ENCODE peak calls at places on chromosome 20, in nine cellular contexts. R is mammary epithelial cell, U is GM23248, W is mesendoderm, C is PC-3, S is aorta, A is small intestine, D is ovary, Q is IMR-90. B is an unnamed sample. For H3K4me1, the result is how much of the 10 kb centered on the place peaks cover.

GRCh38 chr20:36827541-36828279 is 48.2 kb upstream of the TLDC2 start:
- DNase-seq in U (no peak), A (peak), R (no peak), D (no peak), S (no peak), W (no peak), Q (no peak), C (no peak), B (peak)

GRCh38 chr20:4805663-4806449 is 84.1 kb downstream of the PRND start:
- DNase-seq in U (no peak), W (peak), A (no peak), S (no peak), R (no peak), D (no peak), Q (no peak), C (no peak), B (no peak)

GRCh38 chr20:34907616-34908469 is 31.4 kb downstream of the ACSS2 start:
- DNase-seq in W (no peak), A (peak), Q (peak), U (peak), R (peak), S (peak), D (peak), C (peak), B (no peak)

GRCh38 chr20:46883847-46884246 is 10.8 kb upstream of the EYA2 start:
- DNase-seq in A (no peak), R (no peak), U (no peak), C (no peak), S (no peak), Q (peak), W (no peak), D (no peak), B (no peak)

GRCh38 chr20:64035066-64035932 is 683 bp upstream of the C20orf204 start:
- DNase-seq in W (no peak), S (no peak), Q (no peak), D (no peak), C (no peak), A (no peak), U (no peak), R (no peak), B (peak)

GRCh38 chr20:60470366-60470765 is 512.1 kb downstream of the CDH26 start:
- DNase-seq in A (no peak), Q (no peak), R (no peak), U (no peak), D (no peak), C (no peak), S (no peak), W (no peak), B (no peak)

GRCh38 chr20:46117704-46118467 is at the start of gene CD40:
- DNase-seq in C (peak), S (peak), Q (peak), A (peak), W (peak), D (peak), R (no peak), U (peak), B (peak)

GRCh38 chr20:61560361-61560853 is 308.3 kb downstream of the CDH4 start:
- DNase-seq in S (no peak), A (peak), Q (peak), D (no peak), U (peak), C (peak), W (peak), R (peak), B (peak)

GRCh38 chr20:56360133-56360898 is 1.5 kb downstream of the FAM210B start:
- DNase-seq in U (no peak), D (no peak), C (peak), W (no peak), A (peak), R (no peak), Q (no peak), S (no peak), B (peak)

GRCh38 chr20:33291830-33292355 is 8.9 kb downstream of the BPIFB1 start:
- DNase-seq in D (no peak), W (peak), U (peak), C (peak), Q (no peak), R (peak), S (no peak), A (peak), B (no peak)

GRCh38 chr20:64112691-64113443 is 5.5 kb upstream of the NPBWR2 start:
- DNase-seq in W (no peak), U (no peak), A (no peak), C (no peak), S (peak), Q (no peak), R (no peak), D (peak), B (peak)

GRCh38 chr20:51678041-51678697 is 90.0 kb downstream of the ATP9A start:
- DNase-seq in C (no peak), D (peak), U (no peak), A (no peak), Q (no peak), R (no peak), W (no peak), S (no peak), B (no peak)

GRCh38 chr20:19427480-19427879 is 215.0 kb downstream of the SLC24A3 start:
- DNase-seq in S (no peak), Q (no peak), D (no peak), W (peak), R (no peak), U (peak), C (no peak), A (no peak), B (peak)

GRCh38 chr20:43446361-43446879 is 11.3 kb upstream of the SRSF6 start:
- DNase-seq in Q (no peak), D (no peak), U (peak), C (no peak), A (no peak), W (no peak), S (no peak), R (peak), B (no peak)

GRCh38 chr20:6636209-6637159 is 131.0 kb upstream of the BMP2 start:
- DNase-seq in R (peak), D (no peak), S (no peak), W (peak), A (peak), C (peak), Q (peak), U (peak), B (no peak)

GRCh38 chr20:35776513-35777101 is 4.8 kb downstream of the PHF20 start:
- DNase-seq in C (peak), U (peak), R (peak), D (peak), A (peak), S (peak), Q (peak), W (no peak), B (peak)

GRCh38 chr20:53872081-53872541 is 198.3 kb downstream of the BCAS1 start:
- DNase-seq in A (no peak), W (no peak), C (no peak), U (peak), R (no peak), Q (no peak), D (no peak), S (no peak), B (no peak)

GRCh38 chr20:17644451-17644850 is 37.6 kb downstream of the RRBP1 start:
- DNase-seq in Q (no peak), A (peak), S (peak), D (no peak), R (peak), U (no peak), W (no peak), C (no peak), B (no peak)

GRCh38 chr20:32823078-32823477 is 3.3 kb downstream of the MAPRE1 start:
- DNase-seq in U (peak), A (no peak), W (peak), S (no peak), D (no peak), Q (peak), C (peak), R (peak), B (peak)

GRCh38 chr20:46572181-46572580 is 21.7 kb upstream of the OCSTAMP start:
- DNase-seq in R (no peak), A (no peak), D (no peak), W (no peak), U (no peak), Q (no peak), C (no peak), S (no peak), B (peak)

GRCh38 chr20:21465799-21466198 is 48.1 kb downstream of the NKX2-2 start:
- DNase-seq in W (no peak), U (no peak), C (no peak), A (no peak), R (no peak), D (no peak), Q (no peak), S (no peak), B (no peak)

GRCh38 chr20:22568872-22569344 is 15.5 kb downstream of the FOXA2 start:
- DNase-seq in D (no peak), C (no peak), R (no peak), Q (no peak), U (no peak), S (no peak), W (peak), A (no peak), B (no peak)

GRCh38 chr20:22574545-22575086 is 9.8 kb downstream of the FOXA2 start:
- DNase-seq in S (no peak), U (no peak), R (no peak), W (peak), Q (no peak), D (no peak), A (no peak), C (peak), B (no peak)

GRCh38 chr20:22572491-22572890 is 11.9 kb downstream of the FOXA2 start:
- DNase-seq in S (no peak), Q (no peak), A (no peak), D (no peak), C (no peak), R (no peak), U (no peak), W (no peak), B (peak)

GRCh38 chr20:22575087-22575721 is 9.2 kb downstream of the FOXA2 start:
- DNase-seq in C (peak), A (no peak), U (no peak), Q (no peak), D (no peak), S (no peak), R (no peak), W (peak), B (no peak)

GRCh38 chr20:22572023-22572422 is 12.3 kb downstream of the FOXA2 start:
- DNase-seq in C (no peak), U (no peak), D (no peak), R (no peak), A (no peak), W (no peak), S (no peak), Q (no peak), B (no peak)
- H3K4me1 ChIP-seq in C (under half), U (under half), D (under half), R (under half), A (under half), W (under half), S (under half), Q (under half), B (under half)

GRCh38 chr20:40685349-40685748 is 3.7 kb downstream of the MAFB start:
- DNase-seq in W (no peak), R (no peak), A (no peak), U (no peak), C (no peak), S (no peak), D (no peak), Q (no peak), B (no peak)

GRCh38 chr20:40683894-40684268 is 5.2 kb downstream of the MAFB start:
- DNase-seq in D (no peak), A (no peak), Q (no peak), C (no peak), U (peak), R (no peak), W (no peak), S (no peak), B (no peak)

GRCh38 chr20:40681684-40682083 is 7.4 kb downstream of the MAFB start:
- DNase-seq in R (no peak), Q (no peak), C (no peak), D (no peak), W (no peak), S (no peak), U (no peak), A (no peak), B (no peak)

GRCh38 chr20:40682104-40683045 is 6.7 kb downstream of the MAFB start:
- DNase-seq in S (peak), W (no peak), C (no peak), A (no peak), D (peak), U (peak), Q (no peak), R (no peak), B (peak)

DNA sequence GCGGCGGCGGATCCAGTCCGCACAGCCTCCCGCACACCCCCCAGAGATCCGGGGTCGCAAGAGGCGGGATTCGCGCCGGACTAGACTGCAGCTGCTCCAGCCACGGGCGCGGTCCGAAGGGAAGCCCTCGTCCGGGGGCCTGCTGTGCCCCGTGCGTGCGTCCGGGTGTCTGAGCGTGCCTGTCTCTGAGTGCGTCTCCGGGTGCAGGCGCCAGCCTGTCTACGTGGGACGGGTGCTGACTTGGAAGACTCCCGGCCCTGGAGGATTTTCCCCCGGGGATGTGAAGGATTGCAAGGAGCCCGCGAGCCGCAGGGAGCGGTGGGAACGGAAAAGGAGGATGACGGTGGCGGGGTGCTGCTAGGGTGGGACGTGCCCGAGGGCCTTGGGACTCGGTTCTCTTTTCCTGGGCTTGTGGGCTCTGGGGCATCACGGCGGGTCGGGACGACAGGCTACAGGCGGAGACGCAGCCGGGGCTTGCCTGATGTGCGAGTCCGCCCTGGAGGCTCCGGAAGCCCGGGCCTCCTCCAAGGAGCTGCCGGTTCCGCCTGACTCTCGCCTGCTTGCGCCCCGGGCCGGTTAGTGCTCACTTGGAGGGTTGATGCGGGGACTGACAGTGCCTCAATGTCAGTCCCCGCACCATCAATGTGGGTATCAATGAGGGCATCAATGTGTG is 5.7 kb downstream of the MAFB start:
- DNase-seq in A (peak), C (no peak), R (peak), D (no peak), S (peak), W (peak), U (peak), Q (no peak), B (peak)
- H3K4me3 ChIP-seq in A (peak), C (no peak), R (no peak), D (peak), S (peak), W (peak), U (peak), Q (no peak), B (peak)

DNA sequence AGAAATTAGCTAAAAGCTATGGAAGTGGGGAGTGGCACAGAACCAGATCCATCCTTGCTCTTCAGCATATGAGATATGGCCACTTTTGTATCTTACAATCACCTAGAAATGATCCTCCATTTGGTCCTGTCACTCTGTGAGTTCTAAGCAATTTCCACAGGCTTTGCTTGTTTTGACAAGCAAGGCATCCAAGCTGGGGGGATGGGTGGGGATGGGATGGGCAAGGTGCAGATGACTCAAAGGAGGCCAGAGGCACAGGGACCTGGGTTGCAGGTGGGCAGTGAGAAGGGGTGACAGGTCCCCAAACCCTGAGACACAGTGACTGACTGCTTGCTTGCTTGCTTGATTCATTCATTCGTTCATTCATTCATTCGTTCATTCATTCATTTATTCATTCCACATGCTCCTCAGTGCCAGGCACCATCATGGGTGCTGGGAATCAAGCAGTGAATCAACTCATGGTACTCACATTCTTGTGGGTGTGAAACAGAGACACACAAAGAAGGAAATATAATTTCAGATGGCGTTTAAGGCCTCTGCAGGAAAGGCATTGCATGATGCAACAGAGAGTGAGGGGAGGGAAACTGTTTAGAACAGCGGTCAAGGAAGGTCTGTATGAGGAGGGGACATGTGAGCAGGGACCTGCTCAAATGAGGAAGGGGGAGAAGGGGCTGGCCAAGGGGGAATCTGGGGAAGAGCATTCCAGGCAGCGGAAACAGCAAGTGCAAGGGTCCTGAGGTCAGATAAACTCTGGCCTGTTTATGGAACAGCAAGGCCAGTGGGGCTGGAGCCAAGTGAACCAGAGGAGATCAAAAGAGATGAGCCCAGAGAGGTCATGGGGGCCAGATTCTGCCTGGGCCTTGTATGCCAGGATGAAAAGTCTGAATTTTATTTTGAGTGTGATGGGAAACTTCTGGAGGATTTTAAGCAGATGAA is 3.4 kb downstream of the KCNB1 start:
- DNase-seq in C (no peak), W (no peak), R (no peak), D (no peak), Q (no peak), A (no peak), U (no peak), S (no peak), B (no peak)
- H3K4me1 ChIP-seq in C (under half), W (under half), R (under half), D (under half), Q (under half), A (under half), U (under half), S (under half), B (under half)

DNA sequence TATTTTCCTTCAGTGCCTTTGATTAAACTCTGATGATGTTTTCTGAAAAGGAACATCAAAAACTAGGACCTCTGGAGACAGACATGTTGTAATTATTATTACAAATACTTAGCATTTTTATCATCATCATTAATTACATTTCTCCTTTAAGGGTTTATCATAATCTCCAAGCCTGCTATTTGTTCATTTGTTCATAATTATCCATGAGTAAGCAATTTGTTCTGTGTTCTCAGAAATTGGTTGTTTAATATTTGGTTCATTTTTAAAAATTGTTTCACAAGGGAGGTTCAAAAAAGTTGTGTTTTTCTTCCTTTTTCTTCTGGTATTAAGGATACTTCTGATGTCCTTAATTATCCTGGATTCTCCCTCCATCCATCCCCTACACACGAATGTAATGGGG is 850.2 kb upstream of the FLRT3 start:
- DNase-seq in D (no peak), C (no peak), W (no peak), Q (no peak), S (no peak), A (no peak), R (no peak), U (no peak), B (no peak)
- H3K4me3 ChIP-seq in D (no peak), C (no peak), W (no peak), Q (no peak), S (no peak), A (no peak), R (no peak), U (no peak), B (no peak)

GRCh38 chr20:44599715-44600114 is 17.3 kb downstream of the PKIG start:
- DNase-seq in W (no peak), U (no peak), D (no peak), Q (no peak), C (no peak), A (no peak), R (no peak), S (no peak), B (no peak)

GRCh38 chr20:44603327-44603726 is 20.9 kb downstream of the PKIG start:
- DNase-seq in W (peak), A (no peak), U (no peak), R (no peak), D (no peak), S (no peak), C (no peak), Q (no peak), B (no peak)

GRCh38 chr20:44600758-44601562 is 18.6 kb downstream of the PKIG start:
- DNase-seq in U (peak), A (no peak), S (peak), Q (peak), R (no peak), D (peak), W (no peak), C (no peak), B (peak)

GRCh38 chr20:44600301-44600700 is 17.9 kb downstream of the PKIG start:
- DNase-seq in Q (no peak), D (no peak), R (no peak), C (no peak), U (no peak), W (no peak), S (no peak), A (no peak), B (no peak)

DNA sequence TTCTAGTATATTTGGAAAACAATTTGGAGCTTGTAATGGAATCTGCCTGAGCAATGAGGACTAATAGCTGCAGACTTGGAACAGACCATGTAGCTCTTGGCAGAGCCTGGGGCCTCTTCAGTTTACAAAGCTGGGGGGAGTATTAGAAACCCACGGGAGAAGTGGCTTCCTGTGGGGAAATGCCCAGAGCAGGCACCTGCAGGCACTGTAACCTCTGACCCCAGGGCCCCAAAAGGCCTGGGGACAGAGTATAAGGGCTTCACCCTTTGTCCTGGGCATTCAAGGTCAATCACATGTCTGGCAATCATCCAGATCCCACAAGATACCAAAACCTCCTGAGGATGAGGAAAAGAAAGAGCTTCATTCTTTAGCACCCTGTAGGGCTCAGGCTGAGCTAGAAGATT is 19.4 kb downstream of the PKIG start:
- DNase-seq in D (peak), S (peak), R (no peak), W (no peak), C (no peak), Q (peak), A (peak), U (peak), B (no peak)
- H3K4me1 ChIP-seq in D (under half), S (under half), R (under half), W (under half), C (under half), Q (under half), A (under half), U (under half), B (half or more)